ENCODE peak calls at places on chromosome 19, in four cellular contexts. P, G, T and L are unnamed samples.

GRCh38 chr19:1591421-1592022 is 1.1 kb downstream of the MBD3 start:
- DNase-seq in G (no peak), T (no peak), P (no peak), L (no peak)

GRCh38 chr19:40807147-40808020 is 8.4 kb downstream of the EGLN2 start:
- DNase-seq in T (no peak), G (no peak), P (no peak), L (no peak)

GRCh38 chr19:4504297-4504701 is 14.0 kb downstream of the PLIN4 start:
- DNase-seq in T (no peak), P (no peak), G (no peak), L (no peak)

GRCh38 chr19:39097299-39097698 is 13.1 kb downstream of the ACP7 start:
- DNase-seq in P (no peak), G (no peak), T (no peak), L (no peak)

GRCh38 chr19:35642798-35643254 is 1.3 kb downstream of the ETV2 start:
- DNase-seq in T (peak; percentile 56), G (no peak), P (no peak), L (no peak)

GRCh38 chr19:34676697-34677385 is at the start of gene SCGB2B2:
- DNase-seq in P (no peak), G (no peak), T (peak; percentile 59), L (no peak)

GRCh38 chr19:4052993-4053422 is 13.7 kb downstream of the ZBTB7A start:
- DNase-seq in P (peak; percentile 76), G (no peak), T (no peak), L (no peak)

GRCh38 chr19:7492142-7493055 is 3.6 kb upstream of the PEX11G start:
- DNase-seq in T (no peak), G (no peak), P (no peak), L (no peak)

GRCh38 chr19:31178833-31179470 is 170.3 kb downstream of the TSHZ3 start:
- DNase-seq in T (no peak), G (no peak), P (no peak), L (no peak)

GRCh38 chr19:7063764-7064418 is 5.4 kb upstream of the MBD3L3 start:
- DNase-seq in P (no peak), G (no peak), T (no peak), L (no peak)

GRCh38 chr19:2345794-2346663 is 14.0 kb upstream of the TMPRSS9 start:
- DNase-seq in T (peak; percentile 60), G (no peak), P (peak; percentile 86), L (peak; percentile 80)

GRCh38 chr19:12788682-12789097 is 2.6 kb upstream of the JUNB start:
- DNase-seq in T (peak; percentile 89), G (peak; percentile 67), P (peak; percentile 89), L (peak; percentile 81)

GRCh38 chr19:35048911-35049411 is 7.4 kb downstream of the HPN start:
- DNase-seq in T (peak; percentile 96), G (no peak), P (no peak), L (peak; percentile 78)

GRCh38 chr19:33404916-33405315 is 31.4 kb downstream of the CEBPG start:
- DNase-seq in P (peak; percentile 6), T (no peak), G (no peak), L (no peak)

GRCh38 chr19:33298146-33298911 is 4.0 kb downstream of the CEBPA start:
- DNase-seq in P (peak; percentile 9), T (no peak), G (no peak), L (peak; percentile 39)

GRCh38 chr19:3780786-3781304 is 5.3 kb downstream of the MATK start:
- DNase-seq in T (no peak), P (no peak), G (no peak), L (no peak)

GRCh38 chr19:35742121-35742724 is at the start of gene IGFLR1:
- DNase-seq in G (no peak), P (peak; percentile 67), T (no peak), L (peak; percentile 44)